ENCODE peak calls at places on chromosome 18, in eight cellular contexts. A, U, B, T, W, I, K and Z are unnamed samples.
A peak's percentile ranks its signal among the peaks of the same experiment; 100 is the strongest.

GRCh38 chr18:48902023-48902855 is 48.5 kb downstream of the SMAD7 start:
- DNase-seq in W (no peak), K (peak; percentile 82), B (peak; percentile 40), T (no peak), U (peak; percentile 92), I (no peak), A (peak; percentile 72), Z (no peak)

GRCh38 chr18:26771524-26771923 is 94.0 kb downstream of the AQP4 start:
- DNase-seq in T (no peak), I (no peak), K (no peak), B (no peak), W (no peak), A (peak; percentile 18), U (no peak), Z (peak; percentile 24)

GRCh38 chr18:13051159-13051558 is 60.0 kb downstream of the CEP192 start:
- DNase-seq in K (no peak), I (no peak), U (no peak), W (no peak), A (no peak), B (no peak), T (no peak), Z (no peak)

GRCh38 chr18:25284278-25284677 is 67.7 kb downstream of the ZNF521 start:
- DNase-seq in W (no peak), K (no peak), U (no peak), I (no peak), B (no peak), T (no peak), A (no peak), Z (no peak)

GRCh38 chr18:295756-296155 is 27.9 kb upstream of the THOC1 start:
- DNase-seq in K (no peak), I (no peak), U (no peak), W (no peak), A (no peak), B (no peak), T (no peak), Z (no peak)

GRCh38 chr18:35635171-35635570 is 53.6 kb downstream of the GALNT1 start:
- DNase-seq in A (no peak), W (no peak), U (no peak), B (no peak), I (no peak), T (no peak), K (no peak), Z (no peak)

GRCh38 chr18:13464432-13465125 is 246.0 kb downstream of the LDLRAD4 start:
- DNase-seq in A (peak; percentile 50), T (peak; percentile 59), B (no peak), W (peak; percentile 65), K (peak; percentile 73), I (no peak), U (peak; percentile 78), Z (peak; percentile 84)

GRCh38 chr18:58848685-58849084 is 16.0 kb upstream of the ZNF532 start:
- DNase-seq in K (no peak), B (no peak), U (no peak), A (no peak), W (no peak), T (no peak), I (no peak), Z (no peak)

GRCh38 chr18:49561377-49562193 is at the start of gene LIPG:
- DNase-seq in B (no peak), A (peak; percentile 90), T (peak; percentile 8), U (no peak), W (peak; percentile 34), K (no peak), I (peak; percentile 59), Z (no peak)

GRCh38 chr18:63890226-63890949 is 2.9 kb downstream of the SERPINB2 start:
- DNase-seq in T (no peak), I (no peak), B (no peak), K (no peak), W (no peak), A (no peak), U (no peak), Z (no peak)

GRCh38 chr18:10131783-10132381 is 218.1 kb downstream of the VAPA start:
- DNase-seq in K (no peak), T (no peak), I (peak; percentile 23), B (no peak), A (no peak), U (no peak), W (no peak), Z (no peak)

GRCh38 chr18:44859751-44860458 is 179.2 kb downstream of the SETBP1 start:
- DNase-seq in T (no peak), B (no peak), K (no peak), A (no peak), I (no peak), W (no peak), U (no peak), Z (no peak)

GRCh38 chr18:79525556-79526467 is 130.1 kb downstream of the NFATC1 start:
- DNase-seq in A (no peak), T (no peak), K (no peak), B (peak; percentile 29), I (no peak), W (no peak), U (peak; percentile 87), Z (no peak)

GRCh38 chr18:23279931-23280330 is 144.6 kb downstream of the CABLES1 start:
- DNase-seq in B (no peak), W (no peak), I (no peak), A (no peak), K (no peak), T (no peak), U (no peak), Z (no peak)

GRCh38 chr18:9971313-9971920 is 57.6 kb downstream of the VAPA start:
- DNase-seq in K (peak; percentile 18), I (peak; percentile 88), T (peak; percentile 63), U (no peak), A (peak; percentile 93), B (peak; percentile 72), W (peak; percentile 59), Z (peak; percentile 67)

GRCh38 chr18:50687491-50687890 is 127.6 kb downstream of the MAPK4 start:
- DNase-seq in U (no peak), B (no peak), A (no peak), W (no peak), T (no peak), I (no peak), K (no peak), Z (no peak)

GRCh38 chr18:37393945-37394609 is 171.5 kb downstream of the CELF4 start:
- DNase-seq in W (no peak), I (peak; percentile 82), K (peak; percentile 30), U (peak; percentile 88), T (no peak), A (peak; percentile 39), B (peak; percentile 90), Z (no peak)

GRCh38 chr18:9731380-9731779 is 23.3 kb downstream of the RAB31 start:
- DNase-seq in B (no peak), K (no peak), T (no peak), I (no peak), A (no peak), U (no peak), W (no peak), Z (no peak)

GRCh38 chr18:11808001-11808855 is 43.0 kb upstream of the CHMP1B start:
- DNase-seq in K (no peak), T (no peak), U (no peak), B (no peak), I (no peak), A (no peak), W (no peak), Z (no peak)